ENCODE peak calls at places on chromosomes 16 and 17, in five cellular contexts. Q is right cardiac atrium; F is CD8-positive, alpha-beta memory T cell; C is left lung; Z is effector memory CD4-positive, alpha-beta T cell. G is an unnamed sample.

GRCh38 chr17:51259574-51260236 is at the start of gene MBTD1:
- DNase-seq in F (peak; percentile 95), C (peak; percentile 96), Z (peak; percentile 92), Q (peak; percentile 97), G (peak; percentile 88)

GRCh38 chr17:68542698-68543463 is 30.7 kb downstream of the PRKAR1A start:
- DNase-seq in Q (no peak), F (no peak), Z (no peak), C (no peak), G (no peak)

GRCh38 chr17:41581366-41582060 is 5.2 kb downstream of the KRT14 start:
- DNase-seq in Q (no peak), F (no peak), Z (no peak), C (no peak), G (no peak)

GRCh38 chr17:78343433-78344201 is 16.3 kb downstream of the SOCS3 start:
- DNase-seq in Z (peak; percentile 75), F (peak; percentile 51), Q (peak; percentile 76), C (peak; percentile 92), G (no peak)

GRCh38 chr16:4071686-4072561 is 44.3 kb downstream of the ADCY9 start:
- DNase-seq in Q (no peak), C (no peak), Z (no peak), F (no peak), G (no peak)

GRCh38 chr17:78144146-78144719 is 2.0 kb upstream of the C17orf99 start:
- DNase-seq in F (no peak), Q (peak; percentile 96), C (peak; percentile 89), Z (no peak), G (peak; percentile 63)

GRCh38 chr16:56238188-56238587 is 46.9 kb downstream of the GNAO1 start:
- DNase-seq in Q (no peak), F (no peak), C (no peak), Z (no peak), G (no peak)

GRCh38 chr17:2853111-2853721 is 57.0 kb downstream of the RAP1GAP2 start:
- DNase-seq in Q (peak; percentile 76), C (peak; percentile 88), Z (peak; percentile 18), F (peak; percentile 20), G (no peak)

GRCh38 chr16:70470927-70471341 is 16.5 kb downstream of the FCSK start:
- DNase-seq in F (no peak), Q (peak; percentile 75), Z (no peak), C (peak; percentile 87), G (no peak)

GRCh38 chr16:50747206-50747956 is 5.5 kb downstream of the CYLD start:
- DNase-seq in Z (peak; percentile 12), C (no peak), F (no peak), Q (no peak), G (no peak)

GRCh38 chr17:57672205-57672632 is 72.9 kb downstream of the CCDC182 start:
- DNase-seq in Q (no peak), F (peak; percentile 19), C (no peak), Z (peak; percentile 8), G (no peak)

GRCh38 chr17:5381542-5381941 is 37.9 kb downstream of the NUP88 start:
- DNase-seq in F (no peak), Q (no peak), Z (no peak), C (no peak), G (no peak)

GRCh38 chr17:6066183-6066948 is 3.8 kb upstream of the WSCD1 start:
- DNase-seq in C (no peak), F (no peak), Q (no peak), Z (no peak), G (no peak)

GRCh38 chr16:4408323-4408690 is 8.1 kb downstream of the CORO7 start:
- DNase-seq in F (no peak), C (no peak), Z (no peak), Q (no peak), G (no peak)

GRCh38 chr16:2505695-2506094 is 8.1 kb upstream of the ATP6V0C start:
- DNase-seq in Z (no peak), F (no peak), C (no peak), Q (no peak), G (no peak)

GRCh38 chr16:11302977-11303376 is 21.8 kb upstream of the PRM1 start:
- DNase-seq in C (no peak), F (no peak), Q (no peak), Z (no peak), G (no peak)

GRCh38 chr16:78829280-78829679 is 729.8 kb downstream of the WWOX start:
- DNase-seq in F (no peak), Q (no peak), C (no peak), Z (no peak), G (no peak)

GRCh38 chr17:66547170-66547865 is 244.9 kb downstream of the PRKCA start:
- DNase-seq in Z (no peak), C (no peak), Q (no peak), F (no peak), G (no peak)

GRCh38 chr17:61361084-61361483 is 38.6 kb upstream of the TBX2 start:
- DNase-seq in Q (no peak), C (no peak), Z (no peak), F (no peak), G (no peak)

GRCh38 chr16:49587051-49587450 is 213.4 kb downstream of the C16orf78 start:
- DNase-seq in C (no peak), F (no peak), Z (no peak), Q (no peak), G (no peak)

GRCh38 chr17:39660397-39661043 is 4.6 kb upstream of the TCAP start:
- DNase-seq in F (no peak), C (no peak), Q (peak; percentile 46), Z (no peak), G (no peak)

GRCh38 chr17:39660011-39660360 is 5.2 kb upstream of the TCAP start:
- DNase-seq in Z (no peak), C (no peak), Q (no peak), F (no peak), G (no peak)

GRCh38 chr17:39659286-39660010 is 5.7 kb upstream of the TCAP start:
- DNase-seq in F (no peak), Z (no peak), Q (peak; percentile 63), C (no peak), G (no peak)

GRCh38 chr17:39658760-39659159 is 6.4 kb upstream of the TCAP start:
- DNase-seq in F (no peak), C (no peak), Q (no peak), Z (no peak), G (no peak)

DNA sequence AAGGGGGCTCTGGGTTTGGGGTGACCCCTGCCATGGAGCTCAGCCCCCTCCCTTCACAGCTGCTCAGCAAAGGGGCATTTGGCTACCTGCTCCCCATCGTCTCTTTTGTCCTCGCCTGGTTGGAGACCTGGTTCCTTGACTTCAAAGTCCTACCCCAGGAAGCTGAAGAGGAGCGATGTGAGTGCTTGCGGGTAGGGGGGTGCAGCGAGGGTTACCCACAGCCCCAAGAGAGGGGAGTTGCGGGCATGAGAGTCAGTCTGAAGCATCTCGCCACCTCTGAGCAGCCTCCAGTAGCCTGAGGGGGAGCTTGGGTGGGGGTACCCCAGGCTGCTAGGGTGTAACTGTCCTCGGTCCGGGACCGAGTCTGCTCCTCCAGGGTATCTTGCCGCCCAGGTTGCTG is 6.8 kb upstream of the TCAP start:
- DNase-seq in Z (no peak), F (no peak), C (no peak), Q (peak; percentile 11), G (no peak)
- H3K4me3 ChIP-seq in Z (no peak overlapping the region), F (no peak overlapping the region), C (no peak overlapping the region), Q (no peak overlapping the region), G (no peak overlapping the region)

GRCh38 chr16:88730632-88731607 is 24.6 kb downstream of the CTU2 start:
- DNase-seq in C (no peak), F (no peak), Q (no peak), Z (no peak), G (no peak)
- H3K4me3 ChIP-seq in C (no peak overlapping the region), F (no peak overlapping the region), Q (no peak overlapping the region), Z (no peak overlapping the region), G (no peak overlapping the region)

GRCh38 chr16:35352431-35352830 is 1893.0 kb downstream of the TP53TG3F start:
- DNase-seq in F (no peak), Z (no peak), Q (no peak), C (peak; percentile 74), G (no peak)
- H3K4me3 ChIP-seq in F (no peak overlapping the region), Z (no peak overlapping the region), Q (no peak overlapping the region), C (no peak overlapping the region), G (no peak overlapping the region)

DNA sequence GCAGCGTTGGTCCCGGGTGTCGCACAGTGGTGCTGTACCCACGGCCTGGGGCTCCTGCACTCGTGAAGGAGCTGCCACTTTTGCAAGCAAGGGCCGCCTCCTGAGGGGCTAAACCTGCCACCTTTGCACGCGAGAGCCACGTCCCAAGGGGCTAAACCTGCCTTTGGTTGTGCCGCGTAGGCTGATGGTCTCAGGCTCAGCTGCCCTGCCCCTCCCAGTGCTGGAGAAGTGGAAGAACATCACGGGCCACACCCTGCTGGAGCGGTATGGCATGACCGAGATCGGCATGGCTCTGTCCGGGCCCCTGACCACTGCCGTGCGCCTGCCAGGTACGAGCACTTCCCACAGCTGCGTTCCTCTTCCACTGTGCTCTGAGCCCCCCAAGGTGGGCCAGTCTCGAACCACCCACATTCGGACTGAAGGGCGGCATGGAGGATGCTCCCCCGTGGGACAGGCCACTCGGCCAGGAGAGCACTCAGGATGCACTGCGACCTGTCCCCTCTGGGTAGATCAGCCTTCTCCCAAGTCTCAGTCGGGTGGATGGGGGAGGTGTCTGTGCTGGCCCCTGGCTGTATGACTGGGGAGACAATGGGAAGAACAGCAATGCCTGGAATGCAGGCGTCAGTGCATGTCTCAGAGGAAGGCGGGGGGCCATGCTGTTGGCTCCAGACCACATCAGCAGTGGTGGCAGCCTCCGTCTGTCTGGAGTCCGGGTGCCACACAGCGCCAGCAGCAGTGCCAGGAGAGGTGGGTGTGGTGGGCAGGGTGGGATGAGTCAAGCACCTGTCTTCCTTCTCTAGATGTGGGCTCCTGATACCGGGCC is 20.7 kb downstream of the ACSF3 start:
- DNase-seq in C (peak; percentile 76), F (no peak), Z (no peak), Q (peak; percentile 44), G (no peak)
- H3K4me3 ChIP-seq in C (peak overlapping the region; percentile 28), F (peak overlapping the region; percentile 69), Z (peak overlapping the region; percentile 1), Q (no peak overlapping the region), G (no peak overlapping the region)